ENCODE peak calls at places on chromosome 18, in six cellular contexts. One of them, this sample, is unnamed.

GRCh38 chr18:7117390-7118355 is at the start of gene LAMA1:
- DNase-seq in heart right ventricle: no peak
- DNase-seq in stomach: no peak
- DNase-seq in neuronal stem cell: peak; percentile 71
- DNase-seq in lung: no peak
- DNase-seq in SJSA1: peak; percentile 29
- DNase-seq in this sample: no peak

GRCh38 chr18:57425096-57425495 is 10.1 kb upstream of the ONECUT2 start:
- DNase-seq in SJSA1: no peak
- DNase-seq in neuronal stem cell: no peak
- DNase-seq in heart right ventricle: no peak
- DNase-seq in stomach: no peak
- DNase-seq in lung: no peak
- DNase-seq in this sample: no peak

GRCh38 chr18:48996901-48997463 is 46.2 kb upstream of the SMAD7 start:
- DNase-seq in neuronal stem cell: no peak
- DNase-seq in heart right ventricle: no peak
- DNase-seq in lung: no peak
- DNase-seq in SJSA1: peak; percentile 94
- DNase-seq in stomach: no peak
- DNase-seq in this sample: no peak

GRCh38 chr18:3468833-3469232 is 18.9 kb downstream of the TGIF1 start:
- DNase-seq in stomach: no peak
- DNase-seq in heart right ventricle: no peak
- DNase-seq in SJSA1: no peak
- DNase-seq in lung: no peak
- DNase-seq in neuronal stem cell: no peak
- DNase-seq in this sample: no peak

GRCh38 chr18:40672590-40672989 is 1282.4 kb upstream of the PIK3C3 start:
- DNase-seq in neuronal stem cell: peak; percentile 8
- DNase-seq in lung: no peak
- DNase-seq in heart right ventricle: no peak
- DNase-seq in stomach: no peak
- DNase-seq in SJSA1: no peak
- DNase-seq in this sample: no peak

GRCh38 chr18:5746844-5747243 is 148.5 kb downstream of the TMEM200C start:
- DNase-seq in neuronal stem cell: no peak
- DNase-seq in lung: no peak
- DNase-seq in stomach: no peak
- DNase-seq in heart right ventricle: no peak
- DNase-seq in SJSA1: no peak
- DNase-seq in this sample: no peak

GRCh38 chr18:67525328-67526110 is 9.0 kb upstream of the DSEL start:
- DNase-seq in SJSA1: peak; percentile 87
- DNase-seq in neuronal stem cell: peak; percentile 39
- DNase-seq in heart right ventricle: peak; percentile 13
- DNase-seq in stomach: peak; percentile 68
- DNase-seq in lung: peak; percentile 76
- DNase-seq in this sample: no peak

GRCh38 chr18:23872701-23873550 is 141.6 kb upstream of the TTC39C start:
- DNase-seq in stomach: peak; percentile 81
- DNase-seq in neuronal stem cell: no peak
- DNase-seq in SJSA1: no peak
- DNase-seq in lung: no peak
- DNase-seq in heart right ventricle: no peak
- DNase-seq in this sample: no peak

GRCh38 chr18:2935438-2936192 is 77.3 kb downstream of the LPIN2 start:
- DNase-seq in stomach: no peak
- DNase-seq in heart right ventricle: no peak
- DNase-seq in lung: no peak
- DNase-seq in neuronal stem cell: no peak
- DNase-seq in SJSA1: peak; percentile 32
- DNase-seq in this sample: no peak

GRCh38 chr18:42094875-42095274 is 139.8 kb downstream of the PIK3C3 start:
- DNase-seq in heart right ventricle: no peak
- DNase-seq in SJSA1: no peak
- DNase-seq in stomach: no peak
- DNase-seq in neuronal stem cell: no peak
- DNase-seq in lung: no peak
- DNase-seq in this sample: no peak

GRCh38 chr18:56650056-56650455 is 1.1 kb upstream of the WDR7 start:
- DNase-seq in stomach: no peak
- DNase-seq in heart right ventricle: no peak
- DNase-seq in lung: no peak
- DNase-seq in SJSA1: no peak
- DNase-seq in neuronal stem cell: no peak
- DNase-seq in this sample: no peak

GRCh38 chr18:28357785-28358401 is 181.0 kb upstream of the CDH2 start:
- DNase-seq in heart right ventricle: no peak
- DNase-seq in lung: no peak
- DNase-seq in stomach: no peak
- DNase-seq in neuronal stem cell: no peak
- DNase-seq in SJSA1: no peak
- DNase-seq in this sample: no peak

GRCh38 chr18:78794031-78794430 is 185.6 kb upstream of the SALL3 start:
- DNase-seq in neuronal stem cell: no peak
- DNase-seq in heart right ventricle: no peak
- DNase-seq in SJSA1: no peak
- DNase-seq in lung: no peak
- DNase-seq in stomach: no peak
- DNase-seq in this sample: no peak

GRCh38 chr18:78798402-78799175 is 181.0 kb upstream of the SALL3 start:
- DNase-seq in stomach: no peak
- DNase-seq in heart right ventricle: no peak
- DNase-seq in neuronal stem cell: no peak
- DNase-seq in lung: no peak
- DNase-seq in SJSA1: no peak
- DNase-seq in this sample: no peak

GRCh38 chr18:7174359-7175107 is 56.4 kb upstream of the LRRC30 start:
- DNase-seq in neuronal stem cell: no peak
- DNase-seq in stomach: no peak
- DNase-seq in SJSA1: no peak
- DNase-seq in heart right ventricle: no peak
- DNase-seq in lung: no peak
- DNase-seq in this sample: no peak

GRCh38 chr18:77374106-77374505 is 124.5 kb downstream of the GALR1 start:
- DNase-seq in SJSA1: no peak
- DNase-seq in lung: no peak
- DNase-seq in neuronal stem cell: no peak
- DNase-seq in heart right ventricle: no peak
- DNase-seq in stomach: no peak
- DNase-seq in this sample: no peak

GRCh38 chr18:30358545-30358944 is 684.0 kb downstream of the DSC3 start:
- DNase-seq in heart right ventricle: no peak
- DNase-seq in SJSA1: no peak
- DNase-seq in neuronal stem cell: no peak
- DNase-seq in stomach: no peak
- DNase-seq in lung: no peak
- DNase-seq in this sample: no peak

GRCh38 chr18:73662440-73662839 is 485.2 kb downstream of the FBXO15 start:
- DNase-seq in heart right ventricle: no peak
- DNase-seq in stomach: no peak
- DNase-seq in SJSA1: no peak
- DNase-seq in neuronal stem cell: no peak
- DNase-seq in lung: no peak
- DNase-seq in this sample: no peak

GRCh38 chr18:29191263-29191662 is 1014.3 kb upstream of the CDH2 start:
- DNase-seq in SJSA1: no peak
- DNase-seq in heart right ventricle: no peak
- DNase-seq in stomach: no peak
- DNase-seq in neuronal stem cell: no peak
- DNase-seq in lung: no peak
- DNase-seq in this sample: no peak

GRCh38 chr18:78639597-78639950 is 340.0 kb upstream of the SALL3 start:
- DNase-seq in SJSA1: no peak
- DNase-seq in heart right ventricle: no peak
- DNase-seq in neuronal stem cell: no peak
- DNase-seq in lung: no peak
- DNase-seq in stomach: no peak
- DNase-seq in this sample: no peak

GRCh38 chr18:46097853-46098615 is at the start of gene ATP5F1A:
- DNase-seq in SJSA1: peak; percentile 92
- DNase-seq in neuronal stem cell: peak; percentile 69
- DNase-seq in heart right ventricle: peak; percentile 83
- DNase-seq in stomach: peak; percentile 86
- DNase-seq in lung: peak; percentile 92
- DNase-seq in this sample: peak; percentile 88

GRCh38 chr18:57790316-57790715 is 12.8 kb downstream of the ATP8B1 start:
- DNase-seq in neuronal stem cell: no peak
- DNase-seq in SJSA1: no peak
- DNase-seq in lung: no peak
- DNase-seq in stomach: no peak
- DNase-seq in heart right ventricle: no peak
- DNase-seq in this sample: no peak

GRCh38 chr18:70464343-70465114 is 175.7 kb downstream of the SOCS6 start:
- DNase-seq in heart right ventricle: peak; percentile 73
- DNase-seq in SJSA1: no peak
- DNase-seq in stomach: peak; percentile 73
- DNase-seq in lung: peak; percentile 76
- DNase-seq in neuronal stem cell: peak; percentile 54
- DNase-seq in this sample: peak; percentile 8

GRCh38 chr18:39205565-39205964 is 1640.0 kb upstream of the CELF4 start:
- DNase-seq in neuronal stem cell: no peak
- DNase-seq in heart right ventricle: no peak
- DNase-seq in lung: no peak
- DNase-seq in SJSA1: no peak
- DNase-seq in stomach: no peak
- DNase-seq in this sample: no peak

GRCh38 chr18:23143871-23144270 is 8.6 kb downstream of the CABLES1 start:
- DNase-seq in SJSA1: no peak
- DNase-seq in heart right ventricle: peak; percentile 30
- DNase-seq in lung: no peak
- DNase-seq in neuronal stem cell: no peak
- DNase-seq in stomach: no peak
- DNase-seq in this sample: no peak

GRCh38 chr18:50097702-50098101 is 97.2 kb downstream of the MYO5B start:
- DNase-seq in SJSA1: no peak
- DNase-seq in stomach: peak; percentile 73
- DNase-seq in neuronal stem cell: no peak
- DNase-seq in lung: no peak
- DNase-seq in heart right ventricle: no peak
- DNase-seq in this sample: peak; percentile 46

GRCh38 chr18:77487951-77488740 is 238.5 kb downstream of the GALR1 start:
- DNase-seq in stomach: no peak
- DNase-seq in lung: no peak
- DNase-seq in neuronal stem cell: no peak
- DNase-seq in SJSA1: no peak
- DNase-seq in heart right ventricle: no peak
- DNase-seq in this sample: no peak

GRCh38 chr18:11147962-11148654 is 1.3 kb downstream of the PIEZO2 start:
- DNase-seq in heart right ventricle: no peak
- DNase-seq in SJSA1: no peak
- DNase-seq in lung: no peak
- DNase-seq in neuronal stem cell: no peak
- DNase-seq in stomach: no peak
- DNase-seq in this sample: peak; percentile 53
- H3K27me3 ChIP-seq in heart right ventricle: peaks cover 46% of the 10 kb centered on the region
- H3K27me3 ChIP-seq in SJSA1: peaks cover 25% of the 10 kb centered on the region
- H3K27me3 ChIP-seq in lung: peaks cover 11% of the 10 kb centered on the region
- H3K27me3 ChIP-seq in neuronal stem cell: peaks cover 62% of the 10 kb centered on the region
- H3K27me3 ChIP-seq in stomach: peaks cover 6% of the 10 kb centered on the region
- H3K27me3 ChIP-seq in this sample: no peaks in the 10 kb centered on the region

GRCh38 chr18:60506682-60507081 is 134.1 kb upstream of the MC4R start:
- DNase-seq in stomach: no peak
- DNase-seq in heart right ventricle: no peak
- DNase-seq in lung: no peak
- DNase-seq in neuronal stem cell: no peak
- DNase-seq in SJSA1: no peak
- DNase-seq in this sample: no peak

GRCh38 chr18:60499675-60500074 is 127.1 kb upstream of the MC4R start:
- DNase-seq in SJSA1: no peak
- DNase-seq in heart right ventricle: no peak
- DNase-seq in stomach: no peak
- DNase-seq in lung: no peak
- DNase-seq in neuronal stem cell: no peak
- DNase-seq in this sample: no peak

GRCh38 chr18:60506190-60506589 is 133.6 kb upstream of the MC4R start:
- DNase-seq in stomach: no peak
- DNase-seq in neuronal stem cell: no peak
- DNase-seq in heart right ventricle: no peak
- DNase-seq in SJSA1: no peak
- DNase-seq in lung: no peak
- DNase-seq in this sample: no peak

GRCh38 chr18:60503166-60503565 is 130.6 kb upstream of the MC4R start:
- DNase-seq in neuronal stem cell: no peak
- DNase-seq in SJSA1: no peak
- DNase-seq in lung: no peak
- DNase-seq in heart right ventricle: no peak
- DNase-seq in stomach: no peak
- DNase-seq in this sample: no peak

GRCh38 chr18:60500960-60501359 is 128.4 kb upstream of the MC4R start:
- DNase-seq in neuronal stem cell: no peak
- DNase-seq in lung: no peak
- DNase-seq in heart right ventricle: no peak
- DNase-seq in SJSA1: no peak
- DNase-seq in stomach: no peak
- DNase-seq in this sample: no peak
- H3K27me3 ChIP-seq in neuronal stem cell: no peaks in the 10 kb centered on the region
- H3K27me3 ChIP-seq in lung: no peaks in the 10 kb centered on the region
- H3K27me3 ChIP-seq in heart right ventricle: no peaks in the 10 kb centered on the region
- H3K27me3 ChIP-seq in SJSA1: no peaks in the 10 kb centered on the region
- H3K27me3 ChIP-seq in stomach: no peaks in the 10 kb centered on the region
- H3K27me3 ChIP-seq in this sample: no peaks in the 10 kb centered on the region

GRCh38 chr18:9689253-9689652 is 18.8 kb upstream of the RAB31 start:
- DNase-seq in heart right ventricle: no peak
- DNase-seq in lung: no peak
- DNase-seq in SJSA1: no peak
- DNase-seq in neuronal stem cell: no peak
- DNase-seq in stomach: no peak
- DNase-seq in this sample: no peak
- H3K27me3 ChIP-seq in heart right ventricle: no peaks in the 10 kb centered on the region
- H3K27me3 ChIP-seq in lung: no peaks in the 10 kb centered on the region
- H3K27me3 ChIP-seq in SJSA1: no peaks in the 10 kb centered on the region
- H3K27me3 ChIP-seq in neuronal stem cell: no peaks in the 10 kb centered on the region
- H3K27me3 ChIP-seq in stomach: no peaks in the 10 kb centered on the region
- H3K27me3 ChIP-seq in this sample: no peaks in the 10 kb centered on the region

GRCh38 chr18:61942072-61942471 is 49.3 kb upstream of the RNF152 start:
- DNase-seq in SJSA1: peak; percentile 49
- DNase-seq in neuronal stem cell: no peak
- DNase-seq in heart right ventricle: no peak
- DNase-seq in lung: no peak
- DNase-seq in stomach: no peak
- DNase-seq in this sample: no peak

GRCh38 chr18:61948196-61948800 is 55.5 kb upstream of the RNF152 start:
- DNase-seq in SJSA1: peak; percentile 95
- DNase-seq in lung: no peak
- DNase-seq in neuronal stem cell: peak; percentile 59
- DNase-seq in stomach: no peak
- DNase-seq in heart right ventricle: no peak
- DNase-seq in this sample: no peak

GRCh38 chr18:61946449-61946848 is 53.6 kb upstream of the RNF152 start:
- DNase-seq in lung: no peak
- DNase-seq in stomach: no peak
- DNase-seq in neuronal stem cell: no peak
- DNase-seq in heart right ventricle: no peak
- DNase-seq in SJSA1: peak; percentile 72
- DNase-seq in this sample: no peak

GRCh38 chr18:61939032-61939674 is 46.3 kb upstream of the RNF152 start:
- DNase-seq in heart right ventricle: no peak
- DNase-seq in SJSA1: no peak
- DNase-seq in stomach: no peak
- DNase-seq in lung: no peak
- DNase-seq in neuronal stem cell: no peak
- DNase-seq in this sample: no peak

GRCh38 chr18:61943175-61943964 is 50.6 kb upstream of the RNF152 start:
- DNase-seq in lung: no peak
- DNase-seq in SJSA1: peak; percentile 80
- DNase-seq in stomach: no peak
- DNase-seq in neuronal stem cell: no peak
- DNase-seq in heart right ventricle: no peak
- DNase-seq in this sample: no peak
- H3K27me3 ChIP-seq in lung: no peaks in the 10 kb centered on the region
- H3K27me3 ChIP-seq in SJSA1: no peaks in the 10 kb centered on the region
- H3K27me3 ChIP-seq in stomach: no peaks in the 10 kb centered on the region
- H3K27me3 ChIP-seq in neuronal stem cell: no peaks in the 10 kb centered on the region
- H3K27me3 ChIP-seq in heart right ventricle: no peaks in the 10 kb centered on the region
- H3K27me3 ChIP-seq in this sample: no peaks in the 10 kb centered on the region

This sample was measured in GM06990.